ENCODE peak calls at places on chromosomes 2 and 18, in four cellular contexts. K is neuronal stem cell, G is IMR-90, B is H9. J is an unnamed sample.

GRCh38 chr2:86225581-86225980 is 26.3 kb downstream of the MRPL35 start:
- DNase-seq in K (no peak), G (no peak), B (no peak), J (no peak)

GRCh38 chr18:61551586-61551985 is 218.4 kb downstream of the CDH20 start:
- DNase-seq in B (peak), K (peak), G (peak), J (peak)

GRCh38 chr2:210442457-210442856 is 34.1 kb downstream of the LANCL1 start:
- DNase-seq in B (no peak), G (no peak), K (no peak), J (no peak)

GRCh38 chr2:150410809-150411208 is 76.7 kb downstream of the RND3 start:
- DNase-seq in G (peak), B (peak), K (peak), J (peak)

GRCh38 chr2:74063486-74063885 is 78.8 kb downstream of the TET3 start:
- DNase-seq in K (no peak), G (peak), B (no peak), J (no peak)

GRCh38 chr2:7450188-7451156 is 533.3 kb downstream of the RNF144A start:
- DNase-seq in K (no peak), B (no peak), G (no peak), J (no peak)

GRCh38 chr2:36705326-36706020 is 9.0 kb downstream of the VIT start:
- DNase-seq in K (no peak), B (no peak), G (no peak), J (no peak)

GRCh38 chr2:69683170-69683971 is 39.8 kb upstream of the AAK1 start:
- DNase-seq in B (no peak), K (no peak), G (peak), J (peak)

GRCh38 chr18:55153346-55153745 is 194.1 kb upstream of the CCDC68 start:
- DNase-seq in B (no peak), K (no peak), G (no peak), J (no peak)

GRCh38 chr2:240739797-240740196 is 48.1 kb downstream of the AQP12A start:
- DNase-seq in G (no peak), K (no peak), B (no peak), J (no peak)

GRCh38 chr2:29314816-29315571 is 199.8 kb downstream of the CLIP4 start:
- DNase-seq in B (peak), K (no peak), G (no peak), J (peak)

GRCh38 chr2:86305195-86305975 is 32.0 kb downstream of the REEP1 start:
- DNase-seq in B (no peak), G (no peak), K (no peak), J (no peak)

GRCh38 chr2:233422050-233422639 is 67.9 kb downstream of the DGKD start:
- DNase-seq in G (no peak), K (no peak), B (no peak), J (no peak)

GRCh38 chr2:222887124-222887523 is 26.3 kb downstream of the ACSL3 start:
- DNase-seq in K (no peak), B (no peak), G (peak), J (no peak)

GRCh38 chr18:9814431-9814830 is 71.3 kb upstream of the TXNDC2 start:
- DNase-seq in G (peak), B (no peak), K (no peak), J (no peak)

GRCh38 chr18:51211552-51211951 is 14.1 kb upstream of the MEX3C start:
- DNase-seq in B (no peak), K (no peak), G (peak), J (no peak)

GRCh38 chr2:10326707-10327594 is 24.2 kb downstream of the HPCAL1 start:
- DNase-seq in B (no peak), G (no peak), K (no peak), J (no peak)

GRCh38 chr2:209946539-209946938 is 55.9 kb upstream of the RPE start:
- DNase-seq in G (no peak), B (no peak), K (no peak), J (no peak)

GRCh38 chr18:58525517-58525916 is 103.4 kb downstream of the ALPK2 start:
- DNase-seq in B (no peak), G (peak), K (no peak), J (no peak)

GRCh38 chr2:56118474-56118873 is 65.3 kb upstream of the CCDC85A start:
- DNase-seq in B (peak), G (no peak), K (no peak), J (peak)

GRCh38 chr2:1950474-1950873 is 206.2 kb upstream of the PXDN start:
- DNase-seq in B (no peak), G (no peak), K (no peak), J (no peak)

GRCh38 chr2:189293164-189293563 is 113.6 kb upstream of the COL5A2 start:
- DNase-seq in K (no peak), B (no peak), G (peak), J (no peak)

GRCh38 chr2:122166820-122167219 is 411.4 kb downstream of the TSN start:
- DNase-seq in B (no peak), G (no peak), K (no peak), J (no peak)

GRCh38 chr2:64698668-64699444 is 45.1 kb upstream of the SERTAD2 start:
- DNase-seq in K (no peak), B (no peak), G (peak), J (no peak)

GRCh38 chr18:48536516-48536915 is 2.3 kb upstream of the CTIF start:
- DNase-seq in K (no peak), G (no peak), B (peak), J (no peak)

GRCh38 chr2:47080888-47081301 is 74.2 kb downstream of the STPG4 start:
- DNase-seq in G (no peak), B (no peak), K (no peak), J (no peak)
- H2BK15ac ChIP-seq in G (no peak), B (no peak), K (peak), J (no peak)

DNA sequence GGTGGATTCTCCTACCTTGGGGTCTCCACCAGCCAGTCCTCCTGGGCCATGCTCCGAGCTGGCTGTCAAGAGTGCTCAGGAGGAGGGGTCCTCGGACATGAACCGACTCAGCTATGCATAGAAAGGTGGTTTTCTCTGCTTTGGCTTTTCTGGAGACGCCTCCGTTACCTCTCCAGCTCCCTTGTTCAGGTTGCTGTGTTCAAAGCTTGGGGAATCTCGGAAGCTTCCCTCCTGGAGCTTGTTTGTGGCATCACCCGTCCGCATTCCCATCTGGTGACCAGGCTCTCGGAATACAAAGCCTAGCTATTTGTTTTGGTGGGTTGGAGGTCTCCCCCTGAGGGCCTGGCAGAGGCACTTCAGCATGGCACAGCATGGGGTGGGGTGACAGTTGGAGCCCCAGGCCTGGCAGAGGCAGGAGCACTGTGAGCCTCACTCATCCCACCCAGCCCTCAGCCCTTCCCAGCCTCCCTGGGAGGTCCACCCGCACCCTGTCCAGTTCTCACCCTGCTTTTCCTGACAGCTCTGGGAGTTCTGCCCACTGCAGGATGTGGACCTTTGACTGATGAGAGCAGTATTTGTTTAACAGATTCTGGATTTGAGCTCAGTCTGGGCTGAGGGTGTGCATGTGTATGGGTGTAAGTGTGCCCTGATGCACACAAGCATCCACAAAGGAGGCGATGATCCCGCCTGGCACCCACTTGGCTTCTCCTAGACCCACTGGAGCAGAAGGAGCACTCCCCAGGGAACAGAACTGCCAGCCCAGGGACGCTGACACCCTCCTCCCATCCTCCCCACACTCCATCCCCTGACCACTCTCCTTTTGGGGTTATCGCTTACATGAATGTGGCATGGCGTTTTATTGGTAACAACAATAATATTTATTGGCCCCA is 107.3 kb upstream of the HS6ST1 start:
- DNase-seq in G (peak), K (no peak), B (peak), J (peak)
- H2BK5ac ChIP-seq in G (no peak), K (no peak), B (no peak), J (peak)

DNA sequence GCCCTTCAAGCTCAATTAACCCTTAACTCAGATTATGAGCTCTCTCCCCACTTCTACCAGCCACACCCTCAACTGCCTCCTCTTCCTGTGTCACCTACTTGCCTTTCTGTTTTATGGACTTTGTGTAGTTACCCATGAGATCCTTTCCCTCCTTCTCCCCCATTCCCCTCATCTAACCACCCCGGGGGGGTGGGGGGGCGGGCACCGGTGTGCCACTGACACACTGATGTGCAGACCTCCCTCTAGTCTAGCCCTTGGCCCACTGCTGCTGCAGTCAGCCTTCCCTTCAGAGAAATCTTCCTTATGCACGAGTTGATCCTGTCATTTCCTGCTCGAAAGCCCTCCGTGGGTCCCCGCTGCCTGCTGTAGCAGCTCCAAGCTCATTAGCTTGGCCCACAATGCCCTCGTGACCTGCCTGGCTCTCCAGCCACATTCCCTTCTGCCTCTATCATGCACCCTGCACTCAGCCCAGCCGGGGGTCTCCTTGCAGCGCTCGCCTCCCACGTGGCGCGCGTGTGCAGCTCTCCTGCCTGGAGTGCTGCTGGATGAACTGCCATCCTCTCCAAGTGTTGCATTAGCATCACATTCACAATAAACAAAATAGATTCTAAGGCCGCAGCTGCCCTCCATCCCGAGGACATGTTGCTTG is 40.0 kb upstream of the TMEM177 start:
- DNase-seq in G (no peak), K (peak), B (peak), J (peak)
- H2BK15ac ChIP-seq in G (no peak), K (no peak), B (no peak), J (no peak)

DNA sequence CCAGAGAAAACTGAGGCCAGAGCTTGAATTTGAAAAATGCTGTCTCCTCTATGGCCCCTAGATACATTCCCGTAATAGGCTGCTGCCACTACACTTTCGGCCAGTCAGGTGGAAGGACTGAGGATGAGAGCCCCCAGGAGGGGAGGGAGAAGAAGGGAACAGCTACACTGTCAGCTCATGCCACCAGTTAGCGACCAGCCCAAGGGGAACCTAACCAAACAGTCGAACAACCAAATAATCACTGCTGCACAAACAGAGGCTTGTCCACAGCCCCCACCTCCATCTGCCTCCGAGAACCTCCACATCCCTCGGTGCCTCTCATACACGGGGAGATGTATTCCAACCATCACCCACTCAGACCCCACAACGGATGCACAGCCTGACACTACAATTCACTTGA is 7.3 kb downstream of the ZNF516 start:
- DNase-seq in B (peak), G (no peak), K (no peak), J (peak)
- H2BK5ac ChIP-seq in B (no peak), G (no peak), K (no peak), J (no peak)

DNA sequence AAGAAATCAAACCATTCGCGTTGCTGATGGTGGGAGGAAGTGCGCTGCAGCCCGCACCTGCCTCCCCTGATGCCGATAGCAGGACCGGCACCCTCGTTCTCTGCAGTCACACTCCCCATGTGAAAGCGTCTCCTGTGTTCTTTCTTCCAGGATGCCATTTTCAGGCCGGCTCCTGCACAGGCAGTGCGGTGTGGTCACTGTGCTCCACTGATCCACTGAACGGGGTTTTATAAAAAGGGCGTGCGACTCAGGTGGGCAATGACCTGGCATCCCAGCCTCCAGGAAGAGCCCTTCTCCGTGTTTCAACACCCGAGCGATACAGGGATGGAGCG is 88.3 kb upstream of the SNTG2 start:
- DNase-seq in G (no peak), K (no peak), B (no peak), J (no peak)
- H2BK15ac ChIP-seq in G (no peak), K (no peak), B (no peak), J (no peak)

GRCh38 chr2:168640039-168640438 is 162.4 kb upstream of the NOSTRIN start:
- DNase-seq in B (no peak), K (no peak), G (no peak), J (no peak)

GRCh38 chr2:168642873-168643272 is 159.6 kb upstream of the NOSTRIN start:
- DNase-seq in K (no peak), G (no peak), B (no peak), J (no peak)

GRCh38 chr2:168641636-168642035 is 160.8 kb upstream of the NOSTRIN start:
- DNase-seq in K (no peak), B (no peak), G (peak), J (no peak)

GRCh38 chr2:168639501-168639900 is 162.9 kb upstream of the NOSTRIN start:
- DNase-seq in K (no peak), B (no peak), G (peak), J (peak)

GRCh38 chr2:168639024-168639423 is 163.4 kb upstream of the NOSTRIN start:
- DNase-seq in G (no peak), K (no peak), B (no peak), J (no peak)
- H2BK5ac ChIP-seq in G (no peak), K (no peak), B (no peak), J (no peak)

DNA sequence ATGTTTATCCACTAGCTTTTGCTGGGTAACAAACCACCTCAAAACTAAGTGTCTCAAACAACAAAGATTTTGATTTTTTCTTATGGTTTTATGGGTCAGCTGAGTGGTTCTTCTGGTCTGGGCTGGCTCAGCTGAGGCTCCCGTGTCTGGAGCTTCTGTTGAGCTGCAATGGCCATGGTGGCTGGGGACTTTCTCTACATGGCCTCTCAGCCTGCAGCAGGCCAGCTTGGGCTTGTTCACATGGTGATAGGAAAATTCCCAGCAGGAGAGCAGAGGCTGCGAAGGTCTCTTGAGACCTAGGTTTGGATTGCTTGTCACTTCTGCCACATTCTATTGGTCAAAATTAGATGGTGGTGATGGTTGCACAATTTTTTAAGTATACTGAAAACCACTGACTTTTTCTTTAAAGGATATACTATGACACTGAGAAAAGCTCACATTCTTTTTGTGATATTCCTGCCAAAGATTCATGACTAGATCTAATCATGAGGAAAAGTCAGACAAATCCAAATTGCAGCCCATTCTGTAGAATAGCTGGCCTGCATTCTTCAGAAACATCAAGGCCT is 35.2 kb upstream of the IL1R2 start:
- DNase-seq in K (no peak), B (no peak), G (no peak), J (no peak)
- H2BK15ac ChIP-seq in K (no peak), B (no peak), G (no peak), J (no peak)

GRCh38 chr18:35514283-35514682 is 16.5 kb upstream of the INO80C start:
- DNase-seq in B (no peak), K (no peak), G (no peak), J (no peak)

GRCh38 chr18:35514752-35515459 is 17.1 kb upstream of the INO80C start:
- DNase-seq in G (no peak), K (no peak), B (no peak), J (no peak)

GRCh38 chr18:35517715-35518114 is 20.0 kb upstream of the INO80C start:
- DNase-seq in B (no peak), G (no peak), K (no peak), J (no peak)

GRCh38 chr18:35515460-35516130 is 17.8 kb upstream of the INO80C start:
- DNase-seq in K (no peak), B (no peak), G (no peak), J (peak)

GRCh38 chr18:35516789-35517188 is 19.0 kb upstream of the INO80C start:
- DNase-seq in B (no peak), G (no peak), K (no peak), J (no peak)
- H2BK5ac ChIP-seq in B (no peak), G (no peak), K (no peak), J (no peak)

DNA sequence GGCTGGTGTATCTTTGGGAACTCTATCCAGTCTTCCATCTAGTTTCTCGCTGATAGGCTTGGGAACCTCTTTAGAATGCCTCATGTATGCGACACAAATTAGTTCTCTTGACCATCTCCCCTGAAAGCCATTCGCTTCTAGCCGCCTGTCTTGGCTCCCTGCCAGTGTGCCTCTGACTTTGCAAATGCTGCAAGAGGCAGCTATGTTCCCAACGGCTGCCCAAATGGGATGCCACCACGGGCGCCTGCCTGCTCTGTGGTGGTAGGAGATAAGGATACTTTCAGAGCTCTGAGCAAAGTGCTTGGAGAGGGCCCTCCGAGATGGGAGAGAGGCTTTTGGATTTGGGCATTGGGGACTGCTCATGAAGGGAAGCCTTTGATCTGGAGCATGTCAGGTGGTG is 77.7 kb upstream of the IGFBP5 start:
- DNase-seq in K (no peak), B (no peak), G (no peak), J (no peak)
- H2BK15ac ChIP-seq in K (no peak), B (no peak), G (no peak), J (no peak)

GRCh38 chr2:100198461-100199230 is 56.3 kb upstream of the AFF3 start:
- DNase-seq in K (no peak), G (no peak), B (no peak), J (peak)
- H2BK5ac ChIP-seq in K (no peak), G (peak), B (no peak), J (no peak)